ENCODE peak calls at places on chromosomes 13 and 19, in four cellular contexts. One of them, this sample, is unnamed.

GRCh38 chr13:45381196-45381595 is 37.0 kb downstream of the SLC25A30 start:
- DNase-seq in A549: no peak
- DNase-seq in stomach: no peak
- DNase-seq in adrenal gland: no peak
- DNase-seq in this sample: no peak

GRCh38 chr13:53138369-53139036 is 109.9 kb downstream of the OLFM4 start:
- DNase-seq in A549: no peak
- DNase-seq in stomach: no peak
- DNase-seq in adrenal gland: peak
- DNase-seq in this sample: no peak

GRCh38 chr19:10226376-10227214 is 4.5 kb downstream of the S1PR2 start:
- DNase-seq in stomach: peak
- DNase-seq in A549: no peak
- DNase-seq in adrenal gland: no peak
- DNase-seq in this sample: no peak

GRCh38 chr13:97344250-97345175 is 89.5 kb upstream of the RAP2A start:
- DNase-seq in adrenal gland: peak
- DNase-seq in A549: no peak
- DNase-seq in stomach: peak
- DNase-seq in this sample: peak

GRCh38 chr19:54380897-54381296 is 16.2 kb upstream of the LAIR1 start:
- DNase-seq in adrenal gland: no peak
- DNase-seq in stomach: no peak
- DNase-seq in A549: no peak
- DNase-seq in this sample: no peak

GRCh38 chr13:45068036-45069001 is 52.0 kb upstream of the GTF2F2 start:
- DNase-seq in A549: no peak
- DNase-seq in stomach: no peak
- DNase-seq in adrenal gland: no peak
- DNase-seq in this sample: no peak

GRCh38 chr19:34089566-34089965 is 82.7 kb upstream of the LSM14A start:
- DNase-seq in stomach: no peak
- DNase-seq in A549: no peak
- DNase-seq in adrenal gland: no peak
- DNase-seq in this sample: no peak

GRCh38 chr13:57858376-57858775 is 226.8 kb downstream of the PCDH17 start:
- DNase-seq in adrenal gland: no peak
- DNase-seq in A549: no peak
- DNase-seq in stomach: no peak
- DNase-seq in this sample: no peak

GRCh38 chr13:66537417-66537816 is 692.7 kb downstream of the PCDH9 start:
- DNase-seq in A549: no peak
- DNase-seq in stomach: no peak
- DNase-seq in adrenal gland: no peak
- DNase-seq in this sample: no peak

GRCh38 chr19:16070366-16070990 is 5.8 kb upstream of the TPM4 start:
- DNase-seq in A549: peak
- DNase-seq in stomach: peak
- DNase-seq in adrenal gland: peak
- DNase-seq in this sample: peak

GRCh38 chr13:42333613-42334328 is 61.8 kb downstream of the AKAP11 start:
- DNase-seq in A549: peak
- DNase-seq in adrenal gland: no peak
- DNase-seq in stomach: no peak
- DNase-seq in this sample: peak

GRCh38 chr13:50847501-50847900 is 4.0 kb upstream of the DLEU7 start:
- DNase-seq in A549: no peak
- DNase-seq in adrenal gland: no peak
- DNase-seq in stomach: no peak
- DNase-seq in this sample: no peak

GRCh38 chr13:51829236-51829899 is 15.6 kb downstream of the TMEM272 start:
- DNase-seq in stomach: no peak
- DNase-seq in A549: no peak
- DNase-seq in adrenal gland: no peak
- DNase-seq in this sample: no peak

GRCh38 chr19:29532097-29532496 is 6.3 kb downstream of the VSTM2B start:
- DNase-seq in A549: no peak
- DNase-seq in adrenal gland: no peak
- DNase-seq in stomach: peak
- DNase-seq in this sample: no peak
- TF ChIP-seq POLR2A in A549: no peak
- TF ChIP-seq POLR2A in adrenal gland: no peak
- TF ChIP-seq POLR2A in stomach: no peak
- TF ChIP-seq POLR2A in this sample: no peak

GRCh38 chr19:50205681-50206138 is 2.3 kb downstream of the MYH14 start:
- DNase-seq in adrenal gland: no peak
- DNase-seq in A549: no peak
- DNase-seq in stomach: peak
- DNase-seq in this sample: no peak

GRCh38 chr19:50204081-50204428 is 633 bp downstream of the MYH14 start:
- DNase-seq in adrenal gland: no peak
- DNase-seq in A549: no peak
- DNase-seq in stomach: no peak
- DNase-seq in this sample: no peak

GRCh38 chr19:50206191-50206590 is 2.8 kb downstream of the MYH14 start:
- DNase-seq in stomach: no peak
- DNase-seq in adrenal gland: no peak
- DNase-seq in A549: no peak
- DNase-seq in this sample: no peak

GRCh38 chr19:50203281-50204080 is at the start of gene MYH14:
- DNase-seq in stomach: peak
- DNase-seq in A549: peak
- DNase-seq in adrenal gland: peak
- DNase-seq in this sample: no peak

GRCh38 chr19:50204811-50205675 is 1.6 kb downstream of the MYH14 start:
- DNase-seq in adrenal gland: peak
- DNase-seq in stomach: peak
- DNase-seq in A549: no peak
- DNase-seq in this sample: no peak
- TF ChIP-seq POLR2A in adrenal gland: no peak
- TF ChIP-seq POLR2A in stomach: no peak
- TF ChIP-seq POLR2A in A549: no peak
- TF ChIP-seq POLR2A in this sample: no peak

DNA sequence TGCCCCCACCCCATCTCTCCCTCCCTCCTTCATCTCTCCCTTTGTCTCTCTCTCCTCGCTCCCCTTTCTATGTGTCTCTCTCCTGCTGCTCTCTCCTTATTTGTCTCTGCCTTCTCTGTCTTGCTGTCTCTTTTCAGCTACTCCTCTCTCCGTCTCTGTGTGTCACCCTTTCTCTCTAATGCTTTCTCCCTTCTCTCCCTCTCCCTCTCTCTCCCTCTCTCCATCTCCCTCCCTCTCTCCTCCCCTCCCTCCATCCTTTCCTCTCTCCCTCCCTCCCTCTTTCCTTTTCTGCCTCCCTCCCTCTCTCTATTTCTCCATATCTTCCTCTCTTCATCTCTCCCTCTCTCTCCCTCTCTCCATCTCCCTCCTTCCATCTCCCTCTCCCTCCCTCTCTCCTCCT is 682 bp downstream of the ATP4A start:
- DNase-seq in stomach: no peak
- DNase-seq in A549: no peak
- DNase-seq in adrenal gland: no peak
- DNase-seq in this sample: no peak
- TF ChIP-seq POLR2A in stomach: no peak
- TF ChIP-seq POLR2A in A549: no peak
- TF ChIP-seq POLR2A in adrenal gland: no peak
- TF ChIP-seq POLR2A in this sample: no peak

GRCh38 chr19:2288743-2289713 is 7.1 kb upstream of the PEAK3 start:
- DNase-seq in adrenal gland: no peak
- DNase-seq in stomach: no peak
- DNase-seq in A549: no peak
- DNase-seq in this sample: no peak

GRCh38 chr19:2289714-2290435 is 7.9 kb upstream of the PEAK3 start:
- DNase-seq in stomach: peak
- DNase-seq in A549: no peak
- DNase-seq in adrenal gland: no peak
- DNase-seq in this sample: no peak

GRCh38 chr19:2291185-2291751 is 9.3 kb upstream of the PEAK3 start:
- DNase-seq in A549: no peak
- DNase-seq in adrenal gland: no peak
- DNase-seq in stomach: no peak
- DNase-seq in this sample: no peak

GRCh38 chr19:2288010-2288742 is 6.2 kb upstream of the PEAK3 start:
- DNase-seq in adrenal gland: no peak
- DNase-seq in A549: no peak
- DNase-seq in stomach: no peak
- DNase-seq in this sample: no peak

DNA sequence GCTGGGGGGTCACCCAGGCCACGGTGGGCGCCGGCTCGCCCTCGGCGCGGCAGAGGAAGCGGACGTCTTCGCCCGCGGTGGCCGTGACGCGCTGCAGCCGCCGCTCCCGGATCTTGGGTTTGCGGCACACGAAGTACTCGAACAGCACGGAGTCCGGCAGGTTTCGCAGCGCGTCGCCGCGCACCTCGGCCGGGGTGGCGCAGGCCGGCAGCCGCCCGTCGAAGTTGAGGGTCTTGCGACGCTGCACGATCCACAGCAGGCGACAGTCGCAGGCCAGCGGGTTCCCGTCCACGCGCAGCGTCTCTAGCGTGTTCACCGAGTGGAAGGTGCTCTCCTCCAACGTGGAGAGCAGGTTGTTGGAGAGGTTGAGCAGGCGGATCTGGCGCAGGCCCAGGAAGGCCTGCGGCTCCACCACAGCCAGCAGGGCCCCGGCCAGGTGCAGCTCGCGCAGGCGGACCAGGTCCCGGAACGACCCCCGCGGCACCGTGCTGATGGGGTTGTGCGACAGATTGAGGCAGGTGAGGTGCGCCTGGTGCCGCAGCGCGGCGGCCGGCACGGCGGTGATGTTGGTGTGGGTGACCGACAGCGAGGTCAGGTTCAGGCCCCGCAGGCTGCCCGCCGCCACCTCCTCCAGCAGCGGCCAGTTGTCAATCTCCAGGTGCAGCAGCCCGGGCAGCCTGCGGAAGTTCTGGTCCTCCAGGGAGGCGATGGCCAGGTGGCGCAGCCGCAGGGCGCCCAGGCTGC is 8.6 kb upstream of the PEAK3 start:
- DNase-seq in A549: no peak
- DNase-seq in stomach: no peak
- DNase-seq in adrenal gland: no peak
- DNase-seq in this sample: no peak
- TF ChIP-seq POLR2A in A549: no peak
- TF ChIP-seq POLR2A in stomach: no peak
- TF ChIP-seq POLR2A in adrenal gland: no peak
- TF ChIP-seq POLR2A in this sample: no peak

DNA sequence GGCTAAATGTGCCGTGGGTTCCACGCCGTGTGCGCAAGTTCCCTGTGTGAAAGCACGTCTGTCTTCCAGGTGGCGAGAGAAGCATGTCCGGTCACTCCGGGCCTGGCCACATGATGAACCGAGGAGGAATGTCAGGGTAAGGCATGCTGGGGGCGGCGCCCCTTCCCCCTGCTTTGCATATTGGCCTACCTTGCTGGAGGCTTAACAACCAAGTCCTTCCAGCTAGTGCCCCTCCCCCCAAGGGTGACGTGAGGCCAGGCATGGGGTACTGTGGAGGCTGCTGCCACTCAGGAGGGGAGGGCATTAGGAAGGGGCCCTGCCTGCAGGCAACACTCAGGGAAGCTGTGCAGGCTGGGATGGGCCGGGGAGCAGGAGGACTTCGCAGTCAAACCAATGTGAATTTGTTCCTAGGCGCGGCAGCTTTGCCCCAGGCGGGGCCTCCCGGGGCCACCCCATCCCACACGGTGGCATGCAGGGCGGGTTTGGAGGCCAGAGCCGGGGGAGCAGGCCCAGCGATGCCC is 12.5 kb downstream of the MICOS13 start:
- DNase-seq in adrenal gland: no peak
- DNase-seq in stomach: no peak
- DNase-seq in A549: no peak
- DNase-seq in this sample: no peak
- TF ChIP-seq POLR2A in adrenal gland: no peak
- TF ChIP-seq POLR2A in stomach: no peak
- TF ChIP-seq POLR2A in A549: no peak
- TF ChIP-seq POLR2A in this sample: no peak

DNA sequence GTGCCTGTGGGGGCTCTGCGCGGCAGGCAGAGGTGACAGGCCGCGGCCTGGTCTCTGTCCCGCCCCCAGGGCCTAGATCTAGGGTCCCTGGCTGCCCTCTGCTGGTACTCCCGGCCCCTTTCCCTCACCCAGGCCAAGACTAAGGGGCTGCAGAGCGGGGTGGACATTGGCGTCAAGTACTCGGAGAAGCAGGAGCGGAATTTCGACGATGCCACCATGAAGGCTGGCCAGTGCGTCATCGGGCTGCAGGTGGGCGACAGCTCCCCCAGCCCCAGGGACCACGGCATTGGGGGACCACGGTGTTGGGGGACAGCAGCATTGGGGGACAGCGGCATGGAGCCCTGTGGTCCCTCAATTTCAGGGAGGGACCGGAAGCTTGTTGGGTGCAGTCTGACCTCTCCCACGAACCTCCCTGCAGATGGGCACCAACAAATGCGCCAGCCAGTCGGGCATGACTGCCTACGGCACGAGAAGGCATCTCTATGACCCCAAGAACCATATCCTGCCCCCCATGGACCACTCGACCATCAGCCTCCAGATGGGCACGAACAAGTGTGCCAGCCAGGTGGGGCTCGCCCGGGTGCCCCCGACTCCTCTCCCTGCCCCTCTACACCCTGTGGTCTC is 3.8 kb upstream of the ABCA7 start:
- DNase-seq in adrenal gland: no peak
- DNase-seq in A549: no peak
- DNase-seq in stomach: no peak
- DNase-seq in this sample: no peak
- TF ChIP-seq POLR2A in adrenal gland: no peak
- TF ChIP-seq POLR2A in A549: no peak
- TF ChIP-seq POLR2A in stomach: no peak
- TF ChIP-seq POLR2A in this sample: no peak

GRCh38 chr19:1616396-1616795 is 11.1 kb upstream of the UQCR11 start:
- DNase-seq in A549: no peak
- DNase-seq in adrenal gland: peak
- DNase-seq in stomach: no peak
- DNase-seq in this sample: no peak
- TF ChIP-seq POLR2A in A549: no peak
- TF ChIP-seq POLR2A in adrenal gland: no peak
- TF ChIP-seq POLR2A in stomach: no peak
- TF ChIP-seq POLR2A in this sample: no peak

GRCh38 chr19:41363753-41364545 is at the start of gene B9D2:
- DNase-seq in adrenal gland: peak
- DNase-seq in stomach: peak
- DNase-seq in A549: peak
- DNase-seq in this sample: peak
- TF ChIP-seq POLR2A in adrenal gland: peak
- TF ChIP-seq POLR2A in stomach: no peak
- TF ChIP-seq POLR2A in A549: peak
- TF ChIP-seq POLR2A in this sample: peak

This sample was measured in H54.